ENCODE peak calls at places on chromosomes 3 and 15, in six cellular contexts. D is OCI-LY7, O is transverse colon, M is K562, H is spleen, E is left ventricle myocardium inferior. A is an unnamed sample.
A peak's percentile ranks its signal among the peaks of the same experiment; 100 is the strongest.

GRCh38 chr15:57384024-57384423 is 7.7 kb downstream of the CGNL1 start:
- DNase-seq in M (no peak), E (no peak), H (no peak), O (no peak), D (no peak), A (no peak)

GRCh38 chr3:7876741-7877297 is 624.8 kb upstream of the LMCD1 start:
- DNase-seq in H (no peak), E (no peak), O (no peak), M (no peak), D (peak; percentile 1), A (no peak)

GRCh38 chr3:33687406-33688010 is 30.5 kb downstream of the CLASP2 start:
- DNase-seq in E (no peak), H (no peak), M (no peak), O (no peak), D (no peak), A (no peak)

GRCh38 chr3:4570840-4571621 is 77.9 kb downstream of the ITPR1 start:
- DNase-seq in H (no peak), E (no peak), M (no peak), O (no peak), D (no peak), A (no peak)

GRCh38 chr15:75920079-75920478 is 16.4 kb downstream of the FBXO22 start:
- DNase-seq in E (no peak), M (no peak), D (no peak), H (no peak), O (no peak), A (no peak)

GRCh38 chr3:168094877-168095610 is 680 bp downstream of the GOLIM4 start:
- DNase-seq in E (peak; percentile 64), M (peak; percentile 57), O (peak; percentile 72), H (peak; percentile 91), D (peak; percentile 89), A (peak; percentile 86)

GRCh38 chr3:117443014-117443413 is 733.4 kb downstream of the TUSC7 start:
- DNase-seq in D (no peak), O (no peak), H (no peak), M (no peak), E (no peak), A (no peak)

GRCh38 chr15:39622660-39623549 is 42.0 kb downstream of the THBS1 start:
- DNase-seq in E (no peak), H (no peak), O (no peak), D (no peak), M (no peak), A (no peak)

GRCh38 chr3:49173116-49173791 is 1.9 kb downstream of the KLHDC8B start:
- DNase-seq in D (no peak), O (peak; percentile 36), E (peak; percentile 73), H (no peak), M (peak; percentile 53), A (no peak)

GRCh38 chr3:42717311-42717710 is 14.7 kb upstream of the HHATL start:
- DNase-seq in M (no peak), D (no peak), E (no peak), O (no peak), H (no peak), A (no peak)

GRCh38 chr3:117853923-117854322 is 1144.3 kb downstream of the TUSC7 start:
- DNase-seq in H (no peak), O (no peak), D (no peak), M (no peak), E (no peak), A (no peak)

GRCh38 chr3:121747976-121748375 is 1.6 kb downstream of the GOLGB1 start:
- DNase-seq in H (no peak), D (no peak), E (no peak), M (no peak), O (no peak), A (no peak)

GRCh38 chr3:121748638-121749275 is 784 bp downstream of the GOLGB1 start:
- DNase-seq in E (no peak), M (no peak), H (no peak), O (peak; percentile 78), D (peak; percentile 44), A (no peak)

GRCh38 chr3:121749276-121750086 is at the start of gene GOLGB1:
- DNase-seq in M (peak; percentile 91), E (peak; percentile 92), O (peak; percentile 95), H (peak; percentile 97), D (peak; percentile 99), A (peak; percentile 95)

GRCh38 chr3:121752261-121752660 is 2.7 kb upstream of the GOLGB1 start:
- DNase-seq in H (no peak), O (no peak), M (no peak), E (no peak), D (no peak), A (no peak)

DNA sequence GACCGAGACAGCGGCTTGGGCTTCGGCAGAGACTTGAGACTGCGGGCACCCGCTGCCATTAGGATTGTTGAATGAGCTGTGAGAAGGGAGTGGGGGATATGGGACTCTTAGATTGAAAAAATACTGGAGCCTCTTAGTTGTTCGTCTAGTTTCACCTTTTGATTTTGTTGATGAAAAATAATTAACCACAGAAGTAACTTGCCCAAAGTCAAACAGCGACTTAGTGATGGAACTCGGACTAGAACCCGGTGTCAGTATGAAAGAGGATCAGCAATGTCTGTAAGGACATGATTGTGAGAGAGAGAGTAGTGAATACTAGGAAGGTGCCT is 510 bp upstream of the GOLGB1 start:
- DNase-seq in M (no peak), H (no peak), D (no peak), O (no peak), E (no peak), A (no peak)
- H3K27ac ChIP-seq in M (peak overlapping the region; percentile 40), H (peak overlapping the region; percentile 87), D (peak overlapping the region; percentile 19), O (peak overlapping the region; percentile 92), E (peak overlapping the region; percentile 95), A (peak overlapping the region; percentile 99)

GRCh38 chr3:129605593-129606521 is 619 bp downstream of the PLXND1 start:
- DNase-seq in E (peak; percentile 57), H (peak; percentile 87), D (peak; percentile 32), O (no peak), M (no peak), A (peak; percentile 82)

GRCh38 chr3:129603561-129603942 is 2.9 kb downstream of the PLXND1 start:
- DNase-seq in O (no peak), H (no peak), E (no peak), M (no peak), D (no peak), A (no peak)

GRCh38 chr3:129606522-129607390 is at the start of gene PLXND1:
- DNase-seq in D (no peak), M (peak; percentile 96), H (peak; percentile 91), E (peak; percentile 85), O (peak; percentile 59), A (peak; percentile 91)

GRCh38 chr3:129604223-129604941 is 2.1 kb downstream of the PLXND1 start:
- DNase-seq in H (no peak), D (no peak), M (no peak), O (no peak), E (no peak), A (no peak)

DNA sequence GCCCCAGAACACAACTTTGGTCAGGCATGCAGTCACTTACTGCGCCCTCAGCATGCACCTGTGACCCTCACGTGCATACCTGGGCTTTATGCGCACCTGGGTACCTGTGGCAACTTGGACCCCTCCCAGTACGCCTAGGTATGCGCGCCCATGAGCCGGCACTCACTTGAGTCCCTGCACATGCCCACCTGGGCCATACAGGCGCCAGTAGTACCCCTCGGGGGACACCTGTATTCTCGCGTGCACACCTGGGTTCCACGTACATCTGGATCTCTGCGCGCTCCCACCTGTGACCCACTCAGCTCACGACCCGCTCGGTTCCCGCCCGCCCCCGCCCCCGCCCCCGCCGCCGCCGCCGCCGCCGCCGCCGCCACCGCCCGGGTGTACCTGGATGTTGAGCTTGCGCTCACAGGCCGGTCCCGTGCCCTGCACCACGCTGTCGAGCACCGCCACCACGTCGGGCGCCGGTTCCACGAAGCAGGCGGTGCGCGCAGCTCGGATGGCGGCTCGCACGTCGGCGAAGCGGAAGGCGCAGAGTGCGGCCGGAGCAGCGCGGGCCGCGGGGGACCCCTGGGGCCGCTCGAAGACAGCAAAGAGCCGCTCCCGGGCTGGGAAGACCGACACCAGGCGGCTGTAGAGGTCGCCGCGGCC is 1.4 kb downstream of the PLXND1 start:
- DNase-seq in H (no peak), M (no peak), E (no peak), D (no peak), O (no peak), A (peak; percentile 77)
- H3K4me1 ChIP-seq in H (peaks cover 30% of the 10 kb centered on the region), M (peaks cover 71% of the 10 kb centered on the region), E (peaks cover 92% of the 10 kb centered on the region), D (no peaks in the 10 kb centered on the region), O (peaks cover 29% of the 10 kb centered on the region), A (peaks cover 72% of the 10 kb centered on the region)

DNA sequence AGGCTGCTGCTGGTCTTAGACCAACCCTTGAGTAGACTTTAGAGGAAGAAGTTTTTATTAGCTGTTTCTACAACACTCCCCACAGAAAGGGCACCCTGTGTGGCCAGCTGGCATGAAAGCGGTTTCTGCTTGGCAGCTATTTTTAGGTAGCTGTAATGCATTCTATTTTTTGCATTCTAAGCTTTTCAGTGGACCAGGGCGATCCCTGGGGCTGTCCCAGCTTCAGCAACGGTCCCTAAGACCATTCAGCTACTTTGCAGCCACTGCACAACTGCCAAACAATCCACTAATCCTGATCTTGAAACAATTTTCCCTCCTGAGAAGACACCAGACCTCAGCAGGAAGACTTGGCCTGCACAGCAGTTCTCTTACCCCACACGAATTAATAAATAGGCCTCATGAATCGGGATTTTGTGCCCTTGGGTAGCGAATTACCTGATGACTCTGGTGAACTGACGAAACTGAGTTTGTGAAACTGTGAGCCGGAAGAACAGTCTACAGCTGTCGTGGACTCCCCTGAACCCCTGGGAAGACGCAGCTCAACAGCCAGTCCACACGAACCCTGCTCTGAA is 14.6 kb upstream of the TFRC start:
- DNase-seq in M (no peak), O (peak; percentile 67), D (peak; percentile 68), E (peak; percentile 54), H (peak; percentile 78), A (no peak)
- H3K27ac ChIP-seq in M (no peak overlapping the region), O (peak overlapping the region; percentile 75), D (peak overlapping the region; percentile 41), E (peak overlapping the region; percentile 83), H (peak overlapping the region; percentile 36), A (no peak overlapping the region)

GRCh38 chr15:101354891-101355623 is 60.0 kb upstream of the SNRPA1 start:
- DNase-seq in E (no peak), O (no peak), H (no peak), D (no peak), M (no peak), A (no peak)

GRCh38 chr15:101357333-101357732 is 62.3 kb upstream of the SNRPA1 start:
- DNase-seq in O (no peak), M (no peak), D (no peak), E (peak; percentile 71), H (no peak), A (no peak)

GRCh38 chr15:101353240-101353639 is 58.2 kb upstream of the SNRPA1 start:
- DNase-seq in O (no peak), D (no peak), H (no peak), M (no peak), E (no peak), A (no peak)

GRCh38 chr15:101357885-101358284 is 62.8 kb upstream of the SNRPA1 start:
- DNase-seq in O (no peak), E (no peak), H (no peak), D (no peak), M (no peak), A (no peak)

DNA sequence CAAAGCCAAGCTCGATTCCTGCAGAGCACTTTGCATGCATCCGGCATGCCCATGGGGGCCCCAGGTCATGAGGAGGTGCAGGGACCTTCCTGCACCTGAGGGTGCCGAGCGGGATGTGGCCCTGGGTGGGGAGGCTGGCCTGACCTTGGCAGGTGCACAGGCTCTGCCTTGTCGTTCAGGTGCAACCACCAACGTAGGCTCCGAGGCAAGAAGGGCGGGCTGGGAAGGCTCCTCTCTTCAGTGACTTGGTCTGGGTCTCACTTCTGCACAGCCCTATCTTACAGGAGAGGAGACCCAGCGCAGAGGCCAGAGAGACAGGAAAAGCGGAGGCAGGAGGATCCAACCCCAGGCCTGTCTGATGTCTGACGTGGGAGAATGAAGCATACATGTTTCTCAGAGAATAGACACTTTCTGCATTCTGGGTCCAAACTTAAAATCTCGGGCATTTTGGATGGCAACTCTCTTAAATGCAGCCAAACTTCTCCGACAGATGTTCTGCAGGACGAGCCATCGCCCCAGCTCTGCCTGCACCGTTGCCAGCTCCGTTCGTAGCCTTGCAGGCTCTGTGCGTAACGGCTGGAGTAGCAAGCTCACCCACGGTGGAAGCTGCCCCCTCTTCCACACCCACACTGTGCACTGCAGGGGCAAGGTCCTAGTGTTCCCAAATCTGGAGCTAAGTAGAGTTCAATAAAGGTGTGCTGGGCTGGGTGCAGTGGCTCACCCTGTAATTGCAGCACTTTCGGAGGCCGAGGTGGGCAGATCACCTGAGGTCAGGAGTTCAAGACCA is 60.8 kb upstream of the SNRPA1 start:
- DNase-seq in H (no peak), D (no peak), O (no peak), M (no peak), E (no peak), A (no peak)
- H3K4me1 ChIP-seq in H (no peaks in the 10 kb centered on the region), D (no peaks in the 10 kb centered on the region), O (no peaks in the 10 kb centered on the region), M (no peaks in the 10 kb centered on the region), E (peaks cover 39% of the 10 kb centered on the region), A (no peaks in the 10 kb centered on the region)